ENCODE peak calls at places on chromosome 18, in five cellular contexts. H is GM10248, K is astrocyte of the cerebellum, V is AG09319, N is H9. L is an unnamed sample.

GRCh38 chr18:36635414-36636096 is 193.2 kb downstream of the TPGS2 start:
- DNase-seq in H (peak), K (no peak), V (no peak), N (no peak), L (no peak)

GRCh38 chr18:23872701-23873550 is 141.6 kb upstream of the TTC39C start:
- DNase-seq in H (no peak), K (no peak), V (no peak), N (peak), L (no peak)

GRCh38 chr18:834086-834720 is 22.2 kb upstream of the YES1 start:
- DNase-seq in H (no peak), K (no peak), V (no peak), N (no peak), L (no peak)

GRCh38 chr18:2903006-2903405 is 56.2 kb downstream of the EMILIN2 start:
- DNase-seq in H (no peak), K (peak), V (peak), N (no peak), L (no peak)

GRCh38 chr18:39692367-39693011 is 2126.9 kb upstream of the CELF4 start:
- DNase-seq in H (no peak), K (peak), V (no peak), N (no peak), L (no peak)

GRCh38 chr18:51137891-51138290 is 59.6 kb downstream of the MEX3C start:
- DNase-seq in H (no peak), K (no peak), V (no peak), N (no peak), L (no peak)

GRCh38 chr18:36217348-36217747 is 30.1 kb downstream of the MOCOS start:
- DNase-seq in H (no peak), K (no peak), V (no peak), N (no peak), L (no peak)

GRCh38 chr18:67600181-67600631 is 83.7 kb upstream of the DSEL start:
- DNase-seq in H (no peak), K (no peak), V (no peak), N (no peak), L (no peak)

GRCh38 chr18:79964330-79965118 is at the start of gene HSBP1L1:
- DNase-seq in H (peak), K (no peak), V (no peak), N (peak), L (peak)

GRCh38 chr18:51655327-51655698 is 457.8 kb upstream of the MEX3C start:
- DNase-seq in H (peak), K (no peak), V (no peak), N (no peak), L (no peak)

GRCh38 chr18:70418551-70419311 is 129.9 kb downstream of the SOCS6 start:
- DNase-seq in H (peak), K (no peak), V (no peak), N (no peak), L (no peak)

GRCh38 chr18:32577561-32577960 is 106.9 kb upstream of the GAREM1 start:
- DNase-seq in H (no peak), K (no peak), V (no peak), N (no peak), L (no peak)

GRCh38 chr18:6219116-6219717 is 195.5 kb downstream of the L3MBTL4 start:
- DNase-seq in H (peak), K (peak), V (peak), N (peak), L (no peak)
- TF ChIP-seq CTCF in H (peak), K (peak), V (peak), N (peak), L (peak)

DNA sequence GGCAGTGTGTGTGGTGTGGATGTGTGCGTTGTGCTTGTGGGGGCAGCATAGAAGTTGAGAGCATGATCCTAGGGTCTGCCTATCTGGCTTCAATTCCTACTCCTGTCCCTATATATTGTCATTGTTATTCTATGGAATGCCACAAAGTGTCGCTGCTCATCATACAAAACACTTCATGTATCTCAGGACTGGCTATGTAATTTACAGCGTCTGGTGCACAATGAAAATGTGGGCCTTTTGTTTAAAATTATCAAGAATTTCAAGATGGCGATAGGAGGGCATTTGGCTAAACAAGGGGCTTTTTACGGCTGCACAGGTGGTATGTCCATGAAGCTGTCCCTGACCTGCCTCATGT is 3.4 kb downstream of the SERPINB2 start:
- DNase-seq in H (peak), K (no peak), V (no peak), N (no peak), L (no peak)
- TF ChIP-seq CTCF in H (peak), K (no peak), V (no peak), N (peak), L (no peak)

GRCh38 chr18:48036641-48037421 is 106.4 kb upstream of the SMAD2 start:
- DNase-seq in H (no peak), K (no peak), V (no peak), N (no peak), L (peak)

GRCh38 chr18:48036191-48036590 is 105.7 kb upstream of the SMAD2 start:
- DNase-seq in H (no peak), K (no peak), V (no peak), N (no peak), L (peak)

GRCh38 chr18:48038636-48039035 is 108.2 kb upstream of the SMAD2 start:
- DNase-seq in H (no peak), K (no peak), V (no peak), N (no peak), L (peak)

GRCh38 chr18:48039769-48040215 is 109.3 kb upstream of the SMAD2 start:
- DNase-seq in H (no peak), K (no peak), V (no peak), N (no peak), L (no peak)

DNA sequence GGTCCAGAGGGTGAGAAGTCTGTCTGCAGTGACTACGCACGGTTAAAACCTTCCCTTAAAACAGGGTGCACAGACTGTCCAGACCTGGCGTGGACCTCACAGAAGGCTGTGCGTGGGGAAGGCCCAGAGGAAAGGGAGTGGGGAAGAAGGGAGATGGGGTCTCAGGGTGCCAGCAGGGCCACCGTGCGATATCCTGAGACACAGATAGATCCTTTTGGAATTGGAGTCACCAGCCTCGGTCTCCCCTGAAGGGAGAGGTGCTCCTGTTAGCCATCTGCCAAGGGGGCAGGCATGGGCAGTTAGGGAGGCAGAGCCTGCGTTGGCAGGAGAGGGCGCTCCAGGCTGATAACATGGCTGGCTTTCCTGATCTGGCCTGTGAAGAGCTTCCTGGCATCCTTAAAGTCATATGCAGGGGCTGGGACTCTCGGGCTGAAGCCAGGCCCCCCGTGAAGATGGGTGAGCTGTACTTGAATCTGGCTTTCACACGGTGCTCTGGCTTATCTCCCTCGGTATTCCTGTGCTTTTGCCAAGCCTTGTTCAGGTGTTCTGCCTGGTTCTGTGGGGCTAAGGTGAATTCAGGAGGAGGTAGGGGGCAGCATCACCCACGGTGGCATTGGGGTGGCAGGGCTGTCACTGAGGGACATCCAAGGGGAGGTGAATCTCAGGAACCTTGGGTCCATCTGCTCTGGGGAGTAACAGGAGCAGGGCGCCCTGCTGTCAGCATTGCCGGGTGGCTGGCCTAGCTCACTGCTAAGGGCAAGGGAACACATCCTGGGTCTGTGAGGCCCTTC is 107.2 kb upstream of the SMAD2 start:
- DNase-seq in H (no peak), K (no peak), V (no peak), N (peak), L (peak)
- TF ChIP-seq CTCF in H (no peak), K (no peak), V (peak), N (peak), L (no peak)

DNA sequence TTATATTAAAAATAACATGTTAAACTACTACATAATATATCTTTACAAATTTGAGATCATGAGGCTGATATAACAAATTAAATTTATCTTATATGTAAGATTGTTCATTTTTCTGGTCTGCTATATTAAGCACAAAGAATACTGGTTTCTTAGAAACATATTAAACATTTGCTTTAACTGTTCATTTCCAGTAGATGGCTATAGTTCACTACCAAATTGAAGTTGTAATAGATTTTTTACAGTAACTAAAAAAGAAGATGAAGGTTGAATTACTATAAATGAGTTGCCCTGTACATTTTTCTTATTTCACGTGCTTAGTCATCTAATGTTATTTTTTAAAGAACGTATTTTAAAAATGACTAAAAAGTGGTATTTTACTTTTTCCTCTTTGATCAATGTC is 57.0 kb downstream of the ZNF407 start:
- DNase-seq in H (no peak), K (peak), V (no peak), N (no peak), L (no peak)
- TF ChIP-seq CTCF in H (peak), K (no peak), V (peak), N (no peak), L (no peak)

GRCh38 chr18:49884959-49885358 is 71.6 kb upstream of the ACAA2 start:
- DNase-seq in H (no peak), K (no peak), V (no peak), N (no peak), L (no peak)

GRCh38 chr18:49890041-49890440 is 76.7 kb upstream of the ACAA2 start:
- DNase-seq in H (no peak), K (no peak), V (no peak), N (no peak), L (no peak)

GRCh38 chr18:49884465-49884864 is 71.1 kb upstream of the ACAA2 start:
- DNase-seq in H (no peak), K (no peak), V (no peak), N (no peak), L (no peak)

GRCh38 chr18:49892148-49892924 is 79.0 kb upstream of the ACAA2 start:
- DNase-seq in H (no peak), K (peak), V (no peak), N (no peak), L (no peak)

GRCh38 chr18:49886891-49887764 is 73.8 kb upstream of the ACAA2 start:
- DNase-seq in H (no peak), K (no peak), V (no peak), N (peak), L (no peak)
- TF ChIP-seq CTCF in H (no peak), K (no peak), V (no peak), N (peak), L (no peak)